ENCODE peak calls at places on chromosomes 13 and 19, in nine cellular contexts. One of them, this sample, is unnamed.

GRCh38 chr13:70249332-70250064 is 141.2 kb upstream of the KLHL1 start:
- DNase-seq in stimulated activated CD4-positive, alpha-beta T cell treated with anti-CD3 and anti-CD28 coated beads, Interleukin-4, amount 100 ng/mL, for 4 hours: no peak
- DNase-seq in substantia nigra: no peak
- DNase-seq in mammary epithelial cell: peak; percentile 93
- DNase-seq in nephron progenitor cell: no peak
- DNase-seq in WTC11: no peak
- DNase-seq in AG08395: no peak
- DNase-seq in activated CD4-positive, alpha-beta T cell treated with anti-CD3 and anti-CD28 coated beads for 4 hours: no peak
- DNase-seq in ELF-1: peak; percentile 62
- DNase-seq in this sample: no peak

GRCh38 chr19:16820056-16820455 is 9.1 kb upstream of the SIN3B start:
- DNase-seq in stimulated activated CD4-positive, alpha-beta T cell treated with anti-CD3 and anti-CD28 coated beads, Interleukin-4, amount 100 ng/mL, for 4 hours: no peak
- DNase-seq in substantia nigra: no peak
- DNase-seq in mammary epithelial cell: no peak
- DNase-seq in nephron progenitor cell: no peak
- DNase-seq in WTC11: no peak
- DNase-seq in AG08395: no peak
- DNase-seq in activated CD4-positive, alpha-beta T cell treated with anti-CD3 and anti-CD28 coated beads for 4 hours: no peak
- DNase-seq in ELF-1: no peak
- DNase-seq in this sample: no peak

GRCh38 chr13:110365876-110366275 is 58.8 kb downstream of the COL4A2 start:
- DNase-seq in stimulated activated CD4-positive, alpha-beta T cell treated with anti-CD3 and anti-CD28 coated beads, Interleukin-4, amount 100 ng/mL, for 4 hours: no peak
- DNase-seq in substantia nigra: no peak
- DNase-seq in mammary epithelial cell: no peak
- DNase-seq in nephron progenitor cell: no peak
- DNase-seq in WTC11: no peak
- DNase-seq in AG08395: no peak
- DNase-seq in activated CD4-positive, alpha-beta T cell treated with anti-CD3 and anti-CD28 coated beads for 4 hours: no peak
- DNase-seq in ELF-1: no peak
- DNase-seq in this sample: no peak

GRCh38 chr13:59483441-59484116 is 680.1 kb downstream of the DIAPH3 start:
- DNase-seq in stimulated activated CD4-positive, alpha-beta T cell treated with anti-CD3 and anti-CD28 coated beads, Interleukin-4, amount 100 ng/mL, for 4 hours: no peak
- DNase-seq in substantia nigra: no peak
- DNase-seq in mammary epithelial cell: no peak
- DNase-seq in nephron progenitor cell: no peak
- DNase-seq in WTC11: peak; percentile 16
- DNase-seq in AG08395: no peak
- DNase-seq in activated CD4-positive, alpha-beta T cell treated with anti-CD3 and anti-CD28 coated beads for 4 hours: no peak
- DNase-seq in ELF-1: peak; percentile 39
- DNase-seq in this sample: no peak

GRCh38 chr13:71866173-71867091 is 572 bp downstream of the DACH1 start:
- DNase-seq in stimulated activated CD4-positive, alpha-beta T cell treated with anti-CD3 and anti-CD28 coated beads, Interleukin-4, amount 100 ng/mL, for 4 hours: peak; percentile 13
- DNase-seq in substantia nigra: no peak
- DNase-seq in mammary epithelial cell: peak; percentile 1
- DNase-seq in nephron progenitor cell: peak; percentile 72
- DNase-seq in WTC11: peak; percentile 36
- DNase-seq in AG08395: peak; percentile 5
- DNase-seq in activated CD4-positive, alpha-beta T cell treated with anti-CD3 and anti-CD28 coated beads for 4 hours: peak; percentile 4
- DNase-seq in ELF-1: peak; percentile 45
- DNase-seq in this sample: peak; percentile 20

GRCh38 chr19:48530044-48530720 is 18.5 kb upstream of the LMTK3 start:
- DNase-seq in stimulated activated CD4-positive, alpha-beta T cell treated with anti-CD3 and anti-CD28 coated beads, Interleukin-4, amount 100 ng/mL, for 4 hours: no peak
- DNase-seq in substantia nigra: no peak
- DNase-seq in mammary epithelial cell: no peak
- DNase-seq in nephron progenitor cell: no peak
- DNase-seq in WTC11: no peak
- DNase-seq in AG08395: peak; percentile 29
- DNase-seq in activated CD4-positive, alpha-beta T cell treated with anti-CD3 and anti-CD28 coated beads for 4 hours: no peak
- DNase-seq in ELF-1: peak; percentile 51
- DNase-seq in this sample: no peak

GRCh38 chr13:43473437-43473836 is 313.3 kb downstream of the ENOX1 start:
- DNase-seq in stimulated activated CD4-positive, alpha-beta T cell treated with anti-CD3 and anti-CD28 coated beads, Interleukin-4, amount 100 ng/mL, for 4 hours: no peak
- DNase-seq in substantia nigra: no peak
- DNase-seq in mammary epithelial cell: no peak
- DNase-seq in nephron progenitor cell: no peak
- DNase-seq in WTC11: no peak
- DNase-seq in AG08395: no peak
- DNase-seq in activated CD4-positive, alpha-beta T cell treated with anti-CD3 and anti-CD28 coated beads for 4 hours: no peak
- DNase-seq in ELF-1: no peak
- DNase-seq in this sample: no peak

GRCh38 chr13:50448535-50448981 is 394.9 kb downstream of the DLEU7 start:
- DNase-seq in stimulated activated CD4-positive, alpha-beta T cell treated with anti-CD3 and anti-CD28 coated beads, Interleukin-4, amount 100 ng/mL, for 4 hours: no peak
- DNase-seq in substantia nigra: no peak
- DNase-seq in mammary epithelial cell: peak; percentile 60
- DNase-seq in nephron progenitor cell: no peak
- DNase-seq in WTC11: no peak
- DNase-seq in AG08395: no peak
- DNase-seq in activated CD4-positive, alpha-beta T cell treated with anti-CD3 and anti-CD28 coated beads for 4 hours: no peak
- DNase-seq in ELF-1: no peak
- DNase-seq in this sample: no peak

GRCh38 chr19:29505034-29505824 is 20.6 kb upstream of the VSTM2B start:
- DNase-seq in stimulated activated CD4-positive, alpha-beta T cell treated with anti-CD3 and anti-CD28 coated beads, Interleukin-4, amount 100 ng/mL, for 4 hours: no peak
- DNase-seq in substantia nigra: peak; percentile 92
- DNase-seq in mammary epithelial cell: no peak
- DNase-seq in nephron progenitor cell: peak; percentile 29
- DNase-seq in WTC11: no peak
- DNase-seq in AG08395: no peak
- DNase-seq in activated CD4-positive, alpha-beta T cell treated with anti-CD3 and anti-CD28 coated beads for 4 hours: no peak
- DNase-seq in ELF-1: peak; percentile 13
- DNase-seq in this sample: peak; percentile 70

GRCh38 chr19:41025411-41025810 is 34.3 kb downstream of the CYP2B6 start:
- DNase-seq in stimulated activated CD4-positive, alpha-beta T cell treated with anti-CD3 and anti-CD28 coated beads, Interleukin-4, amount 100 ng/mL, for 4 hours: no peak
- DNase-seq in substantia nigra: no peak
- DNase-seq in mammary epithelial cell: no peak
- DNase-seq in nephron progenitor cell: no peak
- DNase-seq in WTC11: no peak
- DNase-seq in AG08395: no peak
- DNase-seq in activated CD4-positive, alpha-beta T cell treated with anti-CD3 and anti-CD28 coated beads for 4 hours: no peak
- DNase-seq in ELF-1: no peak
- DNase-seq in this sample: no peak

GRCh38 chr19:24059572-24060295 is 27.3 kb upstream of the ZNF254 start:
- DNase-seq in stimulated activated CD4-positive, alpha-beta T cell treated with anti-CD3 and anti-CD28 coated beads, Interleukin-4, amount 100 ng/mL, for 4 hours: no peak
- DNase-seq in substantia nigra: no peak
- DNase-seq in mammary epithelial cell: no peak
- DNase-seq in nephron progenitor cell: no peak
- DNase-seq in WTC11: no peak
- DNase-seq in AG08395: no peak
- DNase-seq in activated CD4-positive, alpha-beta T cell treated with anti-CD3 and anti-CD28 coated beads for 4 hours: no peak
- DNase-seq in ELF-1: no peak
- DNase-seq in this sample: no peak

GRCh38 chr13:73335938-73336337 is 277.1 kb downstream of the KLF5 start:
- DNase-seq in stimulated activated CD4-positive, alpha-beta T cell treated with anti-CD3 and anti-CD28 coated beads, Interleukin-4, amount 100 ng/mL, for 4 hours: no peak
- DNase-seq in substantia nigra: no peak
- DNase-seq in mammary epithelial cell: no peak
- DNase-seq in nephron progenitor cell: no peak
- DNase-seq in WTC11: no peak
- DNase-seq in AG08395: no peak
- DNase-seq in activated CD4-positive, alpha-beta T cell treated with anti-CD3 and anti-CD28 coated beads for 4 hours: no peak
- DNase-seq in ELF-1: no peak
- DNase-seq in this sample: no peak

GRCh38 chr19:9848060-9848459 is 12.9 kb downstream of the PIN1 start:
- DNase-seq in stimulated activated CD4-positive, alpha-beta T cell treated with anti-CD3 and anti-CD28 coated beads, Interleukin-4, amount 100 ng/mL, for 4 hours: peak; percentile 37
- DNase-seq in substantia nigra: no peak
- DNase-seq in mammary epithelial cell: no peak
- DNase-seq in nephron progenitor cell: peak; percentile 65
- DNase-seq in WTC11: peak; percentile 77
- DNase-seq in AG08395: no peak
- DNase-seq in activated CD4-positive, alpha-beta T cell treated with anti-CD3 and anti-CD28 coated beads for 4 hours: peak; percentile 50
- DNase-seq in ELF-1: peak; percentile 48
- DNase-seq in this sample: no peak

GRCh38 chr13:85497652-85498051 is 301.6 kb downstream of the SLITRK6 start:
- DNase-seq in stimulated activated CD4-positive, alpha-beta T cell treated with anti-CD3 and anti-CD28 coated beads, Interleukin-4, amount 100 ng/mL, for 4 hours: no peak
- DNase-seq in substantia nigra: no peak
- DNase-seq in mammary epithelial cell: peak; percentile 88
- DNase-seq in nephron progenitor cell: no peak
- DNase-seq in WTC11: no peak
- DNase-seq in AG08395: peak; percentile 40
- DNase-seq in activated CD4-positive, alpha-beta T cell treated with anti-CD3 and anti-CD28 coated beads for 4 hours: no peak
- DNase-seq in ELF-1: no peak
- DNase-seq in this sample: no peak

GRCh38 chr19:29963576-29963975 is 21.5 kb downstream of the URI1 start:
- DNase-seq in stimulated activated CD4-positive, alpha-beta T cell treated with anti-CD3 and anti-CD28 coated beads, Interleukin-4, amount 100 ng/mL, for 4 hours: no peak
- DNase-seq in substantia nigra: no peak
- DNase-seq in mammary epithelial cell: no peak
- DNase-seq in nephron progenitor cell: no peak
- DNase-seq in WTC11: no peak
- DNase-seq in AG08395: no peak
- DNase-seq in activated CD4-positive, alpha-beta T cell treated with anti-CD3 and anti-CD28 coated beads for 4 hours: no peak
- DNase-seq in ELF-1: no peak
- DNase-seq in this sample: no peak

GRCh38 chr19:47275866-47276461 is 1.3 kb downstream of the INAFM1 start:
- DNase-seq in stimulated activated CD4-positive, alpha-beta T cell treated with anti-CD3 and anti-CD28 coated beads, Interleukin-4, amount 100 ng/mL, for 4 hours: no peak
- DNase-seq in substantia nigra: no peak
- DNase-seq in mammary epithelial cell: no peak
- DNase-seq in nephron progenitor cell: no peak
- DNase-seq in WTC11: no peak
- DNase-seq in AG08395: peak; percentile 16
- DNase-seq in activated CD4-positive, alpha-beta T cell treated with anti-CD3 and anti-CD28 coated beads for 4 hours: no peak
- DNase-seq in ELF-1: peak; percentile 16
- DNase-seq in this sample: no peak

GRCh38 chr13:101757446-101758039 is 305.1 kb downstream of the ITGBL1 start:
- DNase-seq in stimulated activated CD4-positive, alpha-beta T cell treated with anti-CD3 and anti-CD28 coated beads, Interleukin-4, amount 100 ng/mL, for 4 hours: no peak
- DNase-seq in substantia nigra: no peak
- DNase-seq in mammary epithelial cell: peak; percentile 42
- DNase-seq in nephron progenitor cell: no peak
- DNase-seq in WTC11: no peak
- DNase-seq in AG08395: peak; percentile 63
- DNase-seq in activated CD4-positive, alpha-beta T cell treated with anti-CD3 and anti-CD28 coated beads for 4 hours: no peak
- DNase-seq in ELF-1: no peak
- DNase-seq in this sample: peak; percentile 14

GRCh38 chr13:100035936-100036335 is 53.0 kb upstream of the PCCA start:
- DNase-seq in stimulated activated CD4-positive, alpha-beta T cell treated with anti-CD3 and anti-CD28 coated beads, Interleukin-4, amount 100 ng/mL, for 4 hours: no peak
- DNase-seq in substantia nigra: no peak
- DNase-seq in mammary epithelial cell: no peak
- DNase-seq in nephron progenitor cell: no peak
- DNase-seq in WTC11: no peak
- DNase-seq in AG08395: no peak
- DNase-seq in activated CD4-positive, alpha-beta T cell treated with anti-CD3 and anti-CD28 coated beads for 4 hours: no peak
- DNase-seq in ELF-1: no peak
- DNase-seq in this sample: no peak

GRCh38 chr13:105847532-105848295 is 687.7 kb downstream of the EFNB2 start:
- DNase-seq in stimulated activated CD4-positive, alpha-beta T cell treated with anti-CD3 and anti-CD28 coated beads, Interleukin-4, amount 100 ng/mL, for 4 hours: no peak
- DNase-seq in substantia nigra: no peak
- DNase-seq in mammary epithelial cell: no peak
- DNase-seq in nephron progenitor cell: no peak
- DNase-seq in WTC11: no peak
- DNase-seq in AG08395: no peak
- DNase-seq in activated CD4-positive, alpha-beta T cell treated with anti-CD3 and anti-CD28 coated beads for 4 hours: no peak
- DNase-seq in ELF-1: no peak
- DNase-seq in this sample: no peak

GRCh38 chr13:101415358-101416174 is 742 bp downstream of the NALCN start:
- DNase-seq in stimulated activated CD4-positive, alpha-beta T cell treated with anti-CD3 and anti-CD28 coated beads, Interleukin-4, amount 100 ng/mL, for 4 hours: no peak
- DNase-seq in substantia nigra: peak; percentile 67
- DNase-seq in mammary epithelial cell: no peak
- DNase-seq in nephron progenitor cell: peak; percentile 10
- DNase-seq in WTC11: peak; percentile 16
- DNase-seq in AG08395: no peak
- DNase-seq in activated CD4-positive, alpha-beta T cell treated with anti-CD3 and anti-CD28 coated beads for 4 hours: no peak
- DNase-seq in ELF-1: no peak
- DNase-seq in this sample: no peak

GRCh38 chr13:72590091-72590490 is 137.3 kb downstream of the MZT1 start:
- DNase-seq in stimulated activated CD4-positive, alpha-beta T cell treated with anti-CD3 and anti-CD28 coated beads, Interleukin-4, amount 100 ng/mL, for 4 hours: no peak
- DNase-seq in substantia nigra: no peak
- DNase-seq in mammary epithelial cell: peak; percentile 48
- DNase-seq in nephron progenitor cell: no peak
- DNase-seq in WTC11: no peak
- DNase-seq in AG08395: no peak
- DNase-seq in activated CD4-positive, alpha-beta T cell treated with anti-CD3 and anti-CD28 coated beads for 4 hours: no peak
- DNase-seq in ELF-1: no peak
- DNase-seq in this sample: no peak

GRCh38 chr13:109331898-109332297 is 454.5 kb downstream of the IRS2 start:
- DNase-seq in stimulated activated CD4-positive, alpha-beta T cell treated with anti-CD3 and anti-CD28 coated beads, Interleukin-4, amount 100 ng/mL, for 4 hours: no peak
- DNase-seq in substantia nigra: no peak
- DNase-seq in mammary epithelial cell: no peak
- DNase-seq in nephron progenitor cell: peak; percentile 46
- DNase-seq in WTC11: no peak
- DNase-seq in AG08395: peak; percentile 34
- DNase-seq in activated CD4-positive, alpha-beta T cell treated with anti-CD3 and anti-CD28 coated beads for 4 hours: no peak
- DNase-seq in ELF-1: peak; percentile 33
- DNase-seq in this sample: no peak

GRCh38 chr13:70874646-70875045 is 766.4 kb upstream of the KLHL1 start:
- DNase-seq in stimulated activated CD4-positive, alpha-beta T cell treated with anti-CD3 and anti-CD28 coated beads, Interleukin-4, amount 100 ng/mL, for 4 hours: no peak
- DNase-seq in substantia nigra: no peak
- DNase-seq in mammary epithelial cell: no peak
- DNase-seq in nephron progenitor cell: no peak
- DNase-seq in WTC11: no peak
- DNase-seq in AG08395: no peak
- DNase-seq in activated CD4-positive, alpha-beta T cell treated with anti-CD3 and anti-CD28 coated beads for 4 hours: no peak
- DNase-seq in ELF-1: no peak
- DNase-seq in this sample: no peak

GRCh38 chr13:33016414-33017409 is at the start of gene KL:
- DNase-seq in stimulated activated CD4-positive, alpha-beta T cell treated with anti-CD3 and anti-CD28 coated beads, Interleukin-4, amount 100 ng/mL, for 4 hours: peak; percentile 2
- DNase-seq in substantia nigra: no peak
- DNase-seq in mammary epithelial cell: no peak
- DNase-seq in nephron progenitor cell: peak; percentile 47
- DNase-seq in WTC11: peak; percentile 56
- DNase-seq in AG08395: no peak
- DNase-seq in activated CD4-positive, alpha-beta T cell treated with anti-CD3 and anti-CD28 coated beads for 4 hours: no peak
- DNase-seq in ELF-1: peak; percentile 58
- DNase-seq in this sample: peak; percentile 42

GRCh38 chr13:59211636-59212035 is 952.1 kb downstream of the DIAPH3 start:
- DNase-seq in stimulated activated CD4-positive, alpha-beta T cell treated with anti-CD3 and anti-CD28 coated beads, Interleukin-4, amount 100 ng/mL, for 4 hours: no peak
- DNase-seq in substantia nigra: no peak
- DNase-seq in mammary epithelial cell: no peak
- DNase-seq in nephron progenitor cell: no peak
- DNase-seq in WTC11: no peak
- DNase-seq in AG08395: no peak
- DNase-seq in activated CD4-positive, alpha-beta T cell treated with anti-CD3 and anti-CD28 coated beads for 4 hours: no peak
- DNase-seq in ELF-1: no peak
- DNase-seq in this sample: no peak

GRCh38 chr13:30442854-30443379 is 20.6 kb downstream of the UBE2L5 start:
- DNase-seq in stimulated activated CD4-positive, alpha-beta T cell treated with anti-CD3 and anti-CD28 coated beads, Interleukin-4, amount 100 ng/mL, for 4 hours: no peak
- DNase-seq in substantia nigra: no peak
- DNase-seq in mammary epithelial cell: no peak
- DNase-seq in nephron progenitor cell: no peak
- DNase-seq in WTC11: no peak
- DNase-seq in AG08395: no peak
- DNase-seq in activated CD4-positive, alpha-beta T cell treated with anti-CD3 and anti-CD28 coated beads for 4 hours: no peak
- DNase-seq in ELF-1: peak; percentile 38
- DNase-seq in this sample: no peak

GRCh38 chr13:83877901-83878300 is 4.4 kb downstream of the SLITRK1 start:
- DNase-seq in stimulated activated CD4-positive, alpha-beta T cell treated with anti-CD3 and anti-CD28 coated beads, Interleukin-4, amount 100 ng/mL, for 4 hours: no peak
- DNase-seq in substantia nigra: no peak
- DNase-seq in mammary epithelial cell: no peak
- DNase-seq in nephron progenitor cell: no peak
- DNase-seq in WTC11: no peak
- DNase-seq in AG08395: no peak
- DNase-seq in activated CD4-positive, alpha-beta T cell treated with anti-CD3 and anti-CD28 coated beads for 4 hours: no peak
- DNase-seq in ELF-1: no peak
- DNase-seq in this sample: no peak

GRCh38 chr13:70107498-70108271 is at the start of gene ATXN8OS:
- DNase-seq in stimulated activated CD4-positive, alpha-beta T cell treated with anti-CD3 and anti-CD28 coated beads, Interleukin-4, amount 100 ng/mL, for 4 hours: no peak
- DNase-seq in substantia nigra: no peak
- DNase-seq in mammary epithelial cell: peak; percentile 4
- DNase-seq in nephron progenitor cell: peak; percentile 59
- DNase-seq in WTC11: peak; percentile 40
- DNase-seq in AG08395: no peak
- DNase-seq in activated CD4-positive, alpha-beta T cell treated with anti-CD3 and anti-CD28 coated beads for 4 hours: no peak
- DNase-seq in ELF-1: peak; percentile 32
- DNase-seq in this sample: no peak

GRCh38 chr19:5686647-5687359 is 3.3 kb upstream of the RPL36 start:
- DNase-seq in stimulated activated CD4-positive, alpha-beta T cell treated with anti-CD3 and anti-CD28 coated beads, Interleukin-4, amount 100 ng/mL, for 4 hours: peak; percentile 100
- DNase-seq in substantia nigra: peak; percentile 86
- DNase-seq in mammary epithelial cell: peak; percentile 90
- DNase-seq in nephron progenitor cell: peak; percentile 100
- DNase-seq in WTC11: peak; percentile 100
- DNase-seq in AG08395: peak; percentile 97
- DNase-seq in activated CD4-positive, alpha-beta T cell treated with anti-CD3 and anti-CD28 coated beads for 4 hours: peak; percentile 96
- DNase-seq in ELF-1: peak; percentile 96
- DNase-seq in this sample: peak; percentile 95

GRCh38 chr13:95641961-95642621 is 2.4 kb downstream of the DZIP1 start:
- DNase-seq in stimulated activated CD4-positive, alpha-beta T cell treated with anti-CD3 and anti-CD28 coated beads, Interleukin-4, amount 100 ng/mL, for 4 hours: no peak
- DNase-seq in substantia nigra: peak; percentile 5
- DNase-seq in mammary epithelial cell: peak; percentile 46
- DNase-seq in nephron progenitor cell: peak; percentile 59
- DNase-seq in WTC11: peak; percentile 77
- DNase-seq in AG08395: peak; percentile 45
- DNase-seq in activated CD4-positive, alpha-beta T cell treated with anti-CD3 and anti-CD28 coated beads for 4 hours: no peak
- DNase-seq in ELF-1: peak; percentile 78
- DNase-seq in this sample: no peak

GRCh38 chr19:29873801-29874575 is 62.2 kb downstream of the CCNE1 start:
- DNase-seq in stimulated activated CD4-positive, alpha-beta T cell treated with anti-CD3 and anti-CD28 coated beads, Interleukin-4, amount 100 ng/mL, for 4 hours: no peak
- DNase-seq in substantia nigra: no peak
- DNase-seq in mammary epithelial cell: no peak
- DNase-seq in nephron progenitor cell: no peak
- DNase-seq in WTC11: no peak
- DNase-seq in AG08395: no peak
- DNase-seq in activated CD4-positive, alpha-beta T cell treated with anti-CD3 and anti-CD28 coated beads for 4 hours: no peak
- DNase-seq in ELF-1: no peak
- DNase-seq in this sample: no peak

This sample was measured in frontal cortex.